ENCODE peak calls at places on chromosomes 16 and 17, in eight cellular contexts. C is psoas muscle; K is CD4-positive, alpha-beta T cell; S is AML-193; N is EL; A is cortex of kidney; Z is ovary; Q is AG09309. H is an unnamed sample.

GRCh38 chr16:87681990-87682570 is 79.8 kb downstream of the JPH3 start:
- DNase-seq in Q (peak), A (no peak), N (peak), Z (no peak), C (no peak), S (peak), K (no peak), H (no peak)

GRCh38 chr17:13490906-13491502 is 110.7 kb downstream of the HS3ST3A1 start:
- DNase-seq in Q (no peak), N (peak), C (no peak), S (no peak), A (no peak), Z (no peak), K (no peak), H (no peak)

GRCh38 chr17:47280072-47280811 is 26.6 kb downstream of the ITGB3 start:
- DNase-seq in Z (peak), Q (no peak), S (no peak), A (no peak), N (peak), K (no peak), C (peak), H (no peak)

GRCh38 chr16:31385680-31386079 is 7.5 kb upstream of the ITGAD start:
- DNase-seq in C (no peak), Q (no peak), A (no peak), S (no peak), K (no peak), Z (no peak), N (no peak), H (no peak)

GRCh38 chr17:3980381-3980975 is 16.2 kb upstream of the ATP2A3 start:
- DNase-seq in A (no peak), N (no peak), C (no peak), K (no peak), S (no peak), Z (no peak), Q (no peak), H (no peak)

GRCh38 chr17:44132275-44132821 is 8.9 kb upstream of the HDAC5 start:
- DNase-seq in Q (no peak), K (no peak), N (peak), S (no peak), A (no peak), C (no peak), Z (no peak), H (no peak)

GRCh38 chr16:80208015-80208414 is 332.8 kb upstream of the DYNLRB2 start:
- DNase-seq in A (no peak), C (no peak), N (no peak), Q (no peak), K (no peak), Z (no peak), S (no peak), H (peak)

GRCh38 chr16:77199211-77199610 is at the start of gene SYCE1L:
- DNase-seq in C (no peak), S (no peak), A (no peak), N (no peak), K (no peak), Q (no peak), Z (no peak), H (no peak)

GRCh38 chr17:68383443-68384321 is 73.6 kb downstream of the WIPI1 start:
- DNase-seq in S (peak), Q (peak), A (no peak), Z (no peak), N (peak), C (peak), K (no peak), H (no peak)

GRCh38 chr17:73198201-73198929 is 5.5 kb downstream of the COG1 start:
- DNase-seq in A (no peak), C (no peak), K (no peak), S (no peak), N (no peak), Z (no peak), Q (no peak), H (no peak)

GRCh38 chr17:47895856-47896671 is at the start of gene SP2:
- DNase-seq in C (peak), S (peak), A (peak), Z (peak), N (peak), Q (peak), K (peak), H (peak)

GRCh38 chr17:40502716-40503115 is 1.3 kb upstream of the TNS4 start:
- DNase-seq in S (no peak), Q (no peak), C (no peak), K (no peak), N (no peak), A (no peak), Z (no peak), H (no peak)

GRCh38 chr16:22188595-22189442 is 17.3 kb upstream of the EEF2K start:
- DNase-seq in C (peak), Q (peak), A (no peak), Z (peak), K (peak), N (peak), S (peak), H (peak)

GRCh38 chr16:58448890-58449289 is 51.1 kb upstream of the NDRG4 start:
- DNase-seq in Z (no peak), A (no peak), Q (no peak), K (no peak), S (no peak), N (no peak), C (no peak), H (no peak)

GRCh38 chr17:62790554-62790953 is 17.6 kb downstream of the MARCHF10 start:
- DNase-seq in K (no peak), N (peak), A (no peak), S (no peak), C (no peak), Q (no peak), Z (no peak), H (no peak)

GRCh38 chr16:9966569-9967157 is 215.6 kb downstream of the GRIN2A start:
- DNase-seq in A (no peak), K (no peak), N (peak), Q (no peak), S (no peak), C (no peak), Z (no peak), H (no peak)

GRCh38 chr17:40069751-40070643 is 7.2 kb downstream of the THRA start:
- DNase-seq in K (no peak), N (peak), C (no peak), Z (peak), S (peak), Q (no peak), A (no peak), H (peak)

GRCh38 chr16:31043898-31044481 is 10.6 kb downstream of the STX4 start:
- DNase-seq in A (no peak), N (no peak), Q (no peak), C (no peak), Z (no peak), S (no peak), K (no peak), H (no peak)

GRCh38 chr17:58032691-58033415 is 25.8 kb upstream of the SRSF1 start:
- DNase-seq in S (no peak), A (no peak), N (no peak), Z (no peak), Q (no peak), K (no peak), C (no peak), H (no peak)

GRCh38 chr17:5705081-5705875 is 121.0 kb upstream of the NLRP1 start:
- DNase-seq in N (peak), S (no peak), Q (no peak), Z (no peak), C (no peak), K (no peak), A (no peak), H (peak)

GRCh38 chr17:59641799-59642484 is 22.2 kb downstream of the CLTC start:
- DNase-seq in N (no peak), A (no peak), S (peak), C (no peak), K (no peak), Q (no peak), Z (no peak), H (no peak)

GRCh38 chr17:64387545-64388171 is 3.0 kb downstream of the PECAM1 start:
- DNase-seq in Z (no peak), A (no peak), S (no peak), N (no peak), C (no peak), Q (no peak), K (no peak), H (no peak)

GRCh38 chr16:49055824-49056545 is 225.7 kb downstream of the CBLN1 start:
- DNase-seq in K (no peak), A (no peak), C (no peak), Q (no peak), N (no peak), S (no peak), Z (no peak), H (peak)

GRCh38 chr16:85520853-85521736 is 92.0 kb upstream of the GSE1 start:
- DNase-seq in A (no peak), Z (no peak), Q (no peak), N (no peak), K (no peak), S (no peak), C (no peak), H (no peak)

GRCh38 chr16:87243383-87243964 is 73.7 kb downstream of the C16orf95 start:
- DNase-seq in Z (no peak), C (no peak), Q (no peak), N (no peak), S (no peak), K (no peak), A (no peak), H (no peak)